ENCODE peak calls at places on chromosomes 7 and 10, in four cellular contexts. One of them, this sample, is unnamed.

GRCh38 chr10:44310762-44311562 is 73.9 kb downstream of the CXCL12 start:
- DNase-seq in GM12878: no peak
- DNase-seq in K562: peak; percentile 88
- DNase-seq in HCT116: peak; percentile 54
- DNase-seq in this sample: peak; percentile 85

GRCh38 chr10:6512182-6512581 is 67.9 kb downstream of the PRKCQ start:
- DNase-seq in GM12878: no peak
- DNase-seq in K562: no peak
- DNase-seq in HCT116: no peak
- DNase-seq in this sample: no peak

GRCh38 chr7:12685550-12685949 is 1.9 kb upstream of the ARL4A start:
- DNase-seq in K562: no peak
- DNase-seq in GM12878: no peak
- DNase-seq in HCT116: no peak
- DNase-seq in this sample: peak; percentile 86

GRCh38 chr7:20199015-20199737 is 18.0 kb downstream of the MACC1 start:
- DNase-seq in GM12878: peak; percentile 94
- DNase-seq in HCT116: peak; percentile 94
- DNase-seq in K562: peak; percentile 43
- DNase-seq in this sample: no peak

GRCh38 chr10:108180883-108181282 is 1016.4 kb upstream of the SORCS1 start:
- DNase-seq in GM12878: no peak
- DNase-seq in HCT116: no peak
- DNase-seq in K562: no peak
- DNase-seq in this sample: no peak

GRCh38 chr7:70614237-70614984 is 517.5 kb upstream of the GALNT17 start:
- DNase-seq in GM12878: no peak
- DNase-seq in K562: no peak
- DNase-seq in HCT116: no peak
- DNase-seq in this sample: no peak

GRCh38 chr7:158602905-158603772 is 15.5 kb upstream of the PTPRN2 start:
- DNase-seq in HCT116: no peak
- DNase-seq in K562: no peak
- DNase-seq in GM12878: peak; percentile 0
- DNase-seq in this sample: no peak

GRCh38 chr7:90178592-90179279 is 24.5 kb downstream of the STEAP1 start:
- DNase-seq in HCT116: peak; percentile 97
- DNase-seq in K562: no peak
- DNase-seq in GM12878: peak; percentile 65
- DNase-seq in this sample: no peak

GRCh38 chr10:34813626-34814227 is 1.4 kb downstream of the PARD3 start:
- DNase-seq in K562: no peak
- DNase-seq in HCT116: no peak
- DNase-seq in GM12878: no peak
- DNase-seq in this sample: peak; percentile 7

GRCh38 chr7:16918288-16918895 is 36.6 kb upstream of the AGR3 start:
- DNase-seq in HCT116: peak; percentile 33
- DNase-seq in K562: peak; percentile 23
- DNase-seq in GM12878: no peak
- DNase-seq in this sample: peak; percentile 77

GRCh38 chr7:115097175-115097671 is 175.3 kb downstream of the MDFIC start:
- DNase-seq in GM12878: no peak
- DNase-seq in HCT116: peak; percentile 32
- DNase-seq in K562: no peak
- DNase-seq in this sample: no peak

GRCh38 chr7:3922175-3922635 is 621.2 kb downstream of the SDK1 start:
- DNase-seq in HCT116: peak; percentile 72
- DNase-seq in GM12878: no peak
- DNase-seq in K562: peak; percentile 37
- DNase-seq in this sample: peak; percentile 34

GRCh38 chr10:23053036-23053435 is 42.3 kb upstream of the MSRB2 start:
- DNase-seq in GM12878: no peak
- DNase-seq in HCT116: no peak
- DNase-seq in K562: no peak
- DNase-seq in this sample: peak; percentile 51

GRCh38 chr7:30556854-30557644 is 37.6 kb upstream of the GARS1 start:
- DNase-seq in K562: no peak
- DNase-seq in GM12878: no peak
- DNase-seq in HCT116: no peak
- DNase-seq in this sample: no peak

GRCh38 chr10:84205853-84206513 is 11.6 kb downstream of the CDHR1 start:
- DNase-seq in GM12878: no peak
- DNase-seq in HCT116: no peak
- DNase-seq in K562: no peak
- DNase-seq in this sample: no peak
- TF ChIP-seq JUND in GM12878: no peak
- TF ChIP-seq JUND in HCT116: no peak
- TF ChIP-seq JUND in K562: no peak
- TF ChIP-seq JUND in this sample: no peak

GRCh38 chr10:33276282-33276923 is 58.1 kb downstream of the NRP1 start:
- DNase-seq in K562: no peak
- DNase-seq in HCT116: no peak
- DNase-seq in GM12878: no peak
- DNase-seq in this sample: no peak

GRCh38 chr10:33277135-33277536 is 57.3 kb downstream of the NRP1 start:
- DNase-seq in GM12878: no peak
- DNase-seq in HCT116: no peak
- DNase-seq in K562: no peak
- DNase-seq in this sample: no peak

GRCh38 chr10:33273295-33274002 is 61.0 kb downstream of the NRP1 start:
- DNase-seq in K562: no peak
- DNase-seq in HCT116: no peak
- DNase-seq in GM12878: no peak
- DNase-seq in this sample: peak; percentile 53

GRCh38 chr10:33271969-33272583 is 62.4 kb downstream of the NRP1 start:
- DNase-seq in HCT116: no peak
- DNase-seq in K562: no peak
- DNase-seq in GM12878: no peak
- DNase-seq in this sample: no peak

DNA sequence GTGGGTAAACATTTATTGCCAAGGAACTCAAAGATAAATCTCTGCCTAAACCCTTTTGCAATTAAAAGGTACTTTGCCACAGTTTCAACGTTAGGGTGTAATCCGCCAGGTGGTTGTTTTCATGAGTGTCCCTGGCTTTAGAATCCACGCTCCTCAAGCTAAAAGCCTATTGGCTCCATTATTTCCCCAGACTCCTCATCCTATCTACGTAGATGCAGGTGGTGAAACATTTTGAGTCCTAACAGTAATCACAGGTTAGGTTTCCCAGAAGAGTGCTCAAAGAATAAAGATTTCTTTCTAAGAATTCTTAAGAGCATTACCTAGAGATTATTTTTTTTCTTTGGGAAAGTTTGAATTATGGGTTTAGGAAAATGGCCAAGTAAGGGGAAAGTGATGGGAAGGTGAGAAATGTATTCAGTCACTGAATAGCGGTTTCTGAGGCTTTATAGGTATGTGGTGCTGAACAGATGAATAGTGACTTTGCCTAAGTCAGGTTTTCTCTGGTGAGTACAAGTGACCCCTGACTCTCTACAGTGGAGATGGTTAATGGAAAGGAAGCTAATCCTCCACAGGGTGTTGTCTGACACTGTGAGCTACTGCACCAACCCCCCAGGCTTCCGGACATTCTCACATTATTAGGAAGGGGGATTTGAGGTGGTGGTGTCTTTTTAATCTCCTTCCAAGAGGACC is 60.2 kb downstream of the NRP1 start:
- DNase-seq in K562: no peak
- DNase-seq in HCT116: no peak
- DNase-seq in GM12878: no peak
- DNase-seq in this sample: no peak
- TF ChIP-seq JUND in K562: no peak
- TF ChIP-seq JUND in HCT116: no peak
- TF ChIP-seq JUND in GM12878: no peak
- TF ChIP-seq JUND in this sample: no peak

DNA sequence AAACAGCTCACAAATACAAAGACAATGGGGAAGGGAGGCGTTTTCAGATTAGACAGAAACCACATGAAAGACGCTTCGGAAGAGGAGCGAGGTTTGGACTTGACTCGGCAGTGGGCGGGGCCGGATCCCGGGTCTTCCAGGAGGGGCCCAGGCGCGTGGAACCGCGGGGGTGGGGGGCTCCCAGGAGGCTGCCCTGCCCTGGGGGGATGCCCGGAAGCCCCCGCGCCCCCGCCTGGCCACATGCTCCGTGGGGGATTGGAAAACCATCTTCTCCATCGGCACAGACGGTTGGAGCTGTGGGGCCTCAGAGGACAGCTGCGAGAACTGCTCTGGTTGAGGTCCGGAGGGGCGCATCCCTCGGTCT is 186.0 kb upstream of the SHH start:
- DNase-seq in HCT116: no peak
- DNase-seq in K562: no peak
- DNase-seq in GM12878: no peak
- DNase-seq in this sample: no peak
- TF ChIP-seq JUND in HCT116: no peak
- TF ChIP-seq JUND in K562: no peak
- TF ChIP-seq JUND in GM12878: no peak
- TF ChIP-seq JUND in this sample: no peak

GRCh38 chr10:79038841-79039201 is 29.9 kb upstream of the ZMIZ1 start:
- DNase-seq in GM12878: no peak
- DNase-seq in HCT116: no peak
- DNase-seq in K562: peak; percentile 87
- DNase-seq in this sample: no peak
- TF ChIP-seq JUND in GM12878: no peak
- TF ChIP-seq JUND in HCT116: no peak
- TF ChIP-seq JUND in K562: peak; percentile 68
- TF ChIP-seq JUND in this sample: no peak

GRCh38 chr7:45359781-45360180 is 202.2 kb downstream of the RAMP3 start:
- DNase-seq in GM12878: no peak
- DNase-seq in K562: no peak
- DNase-seq in HCT116: no peak
- DNase-seq in this sample: no peak
- TF ChIP-seq JUND in GM12878: no peak
- TF ChIP-seq JUND in K562: no peak
- TF ChIP-seq JUND in HCT116: no peak
- TF ChIP-seq JUND in this sample: no peak

DNA sequence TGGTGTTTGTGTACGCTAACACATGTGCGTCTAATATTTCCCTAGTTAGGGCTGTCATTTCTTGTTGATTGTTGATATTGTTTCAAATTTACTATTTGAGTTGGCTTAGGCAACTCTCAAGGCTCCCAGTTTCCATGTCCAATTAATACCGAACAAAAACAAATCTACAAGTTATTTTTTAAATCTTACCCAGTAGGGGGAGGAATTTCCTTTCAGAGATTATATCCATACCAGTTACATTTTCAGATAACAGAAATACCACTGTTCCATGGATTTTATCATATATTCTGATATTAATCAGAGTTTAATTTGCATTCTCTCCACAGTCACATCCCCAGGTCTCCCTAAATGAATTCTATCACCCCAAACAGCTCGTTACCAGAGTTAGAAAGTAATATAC is 7.2 kb upstream of the AKR1B10 start:
- DNase-seq in HCT116: no peak
- DNase-seq in GM12878: no peak
- DNase-seq in K562: no peak
- DNase-seq in this sample: no peak
- TF ChIP-seq JUND in HCT116: no peak
- TF ChIP-seq JUND in GM12878: no peak
- TF ChIP-seq JUND in K562: no peak
- TF ChIP-seq JUND in this sample: no peak

GRCh38 chr7:28389504-28390385 is 22.6 kb upstream of the CREB5 start:
- DNase-seq in GM12878: no peak
- DNase-seq in K562: peak; percentile 13
- DNase-seq in HCT116: peak; percentile 49
- DNase-seq in this sample: no peak
- TF ChIP-seq JUND in GM12878: no peak
- TF ChIP-seq JUND in K562: no peak
- TF ChIP-seq JUND in HCT116: no peak
- TF ChIP-seq JUND in this sample: no peak

GRCh38 chr7:41886906-41887311 is 184.0 kb upstream of the INHBA start:
- DNase-seq in HCT116: no peak
- DNase-seq in K562: no peak
- DNase-seq in GM12878: no peak
- DNase-seq in this sample: no peak
- TF ChIP-seq JUND in HCT116: no peak
- TF ChIP-seq JUND in K562: no peak
- TF ChIP-seq JUND in GM12878: no peak
- TF ChIP-seq JUND in this sample: no peak